ENCODE peak calls at places on chromosomes 16 and 17, in four cellular contexts. One of them, this sample, is unnamed.

GRCh38 chr16:4477966-4478365 is 1.8 kb downstream of the HMOX2 start:
- DNase-seq in astrocyte: peak; percentile 62
- DNase-seq in DND-41: no peak
- DNase-seq in spleen: no peak
- DNase-seq in this sample: peak; percentile 33

GRCh38 chr17:29107084-29107483 is 64.1 kb downstream of the PIPOX start:
- DNase-seq in astrocyte: no peak
- DNase-seq in DND-41: no peak
- DNase-seq in spleen: no peak
- DNase-seq in this sample: no peak

GRCh38 chr16:7331997-7332396 is 648 bp upstream of the RBFOX1 start:
- DNase-seq in astrocyte: no peak
- DNase-seq in DND-41: no peak
- DNase-seq in spleen: no peak
- DNase-seq in this sample: no peak

GRCh38 chr17:45982791-45983613 is 16.0 kb upstream of the STH start:
- DNase-seq in astrocyte: no peak
- DNase-seq in DND-41: no peak
- DNase-seq in spleen: peak; percentile 31
- DNase-seq in this sample: no peak

GRCh38 chr17:80005360-80006338 is 30.0 kb downstream of the TBC1D16 start:
- DNase-seq in astrocyte: no peak
- DNase-seq in DND-41: peak; percentile 72
- DNase-seq in spleen: peak; percentile 88
- DNase-seq in this sample: peak; percentile 72

GRCh38 chr17:49508061-49508865 is 13.2 kb downstream of the NGFR start:
- DNase-seq in astrocyte: no peak
- DNase-seq in DND-41: no peak
- DNase-seq in spleen: no peak
- DNase-seq in this sample: no peak

GRCh38 chr16:88503374-88503770 is 50.3 kb downstream of the ZFPM1 start:
- DNase-seq in astrocyte: no peak
- DNase-seq in DND-41: no peak
- DNase-seq in spleen: no peak
- DNase-seq in this sample: no peak

GRCh38 chr16:72242757-72243156 is 70.8 kb upstream of the PMFBP1 start:
- DNase-seq in astrocyte: no peak
- DNase-seq in DND-41: no peak
- DNase-seq in spleen: no peak
- DNase-seq in this sample: no peak

GRCh38 chr17:75144816-75145511 is 9.3 kb downstream of the JPT1 start:
- DNase-seq in astrocyte: no peak
- DNase-seq in DND-41: no peak
- DNase-seq in spleen: peak; percentile 44
- DNase-seq in this sample: no peak

GRCh38 chr17:50584749-50585148 is 24.2 kb downstream of the CACNA1G start:
- DNase-seq in astrocyte: no peak
- DNase-seq in DND-41: no peak
- DNase-seq in spleen: no peak
- DNase-seq in this sample: no peak

GRCh38 chr16:74563828-74564263 is 43.1 kb downstream of the GLG1 start:
- DNase-seq in astrocyte: peak; percentile 44
- DNase-seq in DND-41: no peak
- DNase-seq in spleen: no peak
- DNase-seq in this sample: no peak

GRCh38 chr16:48971571-48972071 is 310.0 kb downstream of the CBLN1 start:
- DNase-seq in astrocyte: no peak
- DNase-seq in DND-41: no peak
- DNase-seq in spleen: no peak
- DNase-seq in this sample: no peak

GRCh38 chr17:79562806-79563141 is 48.1 kb downstream of the RBFOX3 start:
- DNase-seq in astrocyte: no peak
- DNase-seq in DND-41: no peak
- DNase-seq in spleen: peak; percentile 13
- DNase-seq in this sample: no peak

GRCh38 chr17:41625602-41626001 is 1.2 kb upstream of the KRT17 start:
- DNase-seq in astrocyte: no peak
- DNase-seq in DND-41: no peak
- DNase-seq in spleen: peak; percentile 66
- DNase-seq in this sample: no peak

GRCh38 chr17:4951486-4951885 is 567 bp downstream of the ENO3 start:
- DNase-seq in astrocyte: no peak
- DNase-seq in DND-41: no peak
- DNase-seq in spleen: no peak
- DNase-seq in this sample: no peak

GRCh38 chr16:50940275-50940854 is 198.5 kb downstream of the CYLD start:
- DNase-seq in astrocyte: no peak
- DNase-seq in DND-41: no peak
- DNase-seq in spleen: no peak
- DNase-seq in this sample: no peak

GRCh38 chr16:17266606-17267313 is 204.0 kb downstream of the XYLT1 start:
- DNase-seq in astrocyte: no peak
- DNase-seq in DND-41: no peak
- DNase-seq in spleen: no peak
- DNase-seq in this sample: no peak

GRCh38 chr17:40478486-40478885 is 22.9 kb downstream of the TNS4 start:
- DNase-seq in astrocyte: no peak
- DNase-seq in DND-41: no peak
- DNase-seq in spleen: no peak
- DNase-seq in this sample: no peak

GRCh38 chr17:49227436-49228261 is 2.9 kb downstream of the PHOSPHO1 start:
- DNase-seq in astrocyte: peak; percentile 23
- DNase-seq in DND-41: peak; percentile 80
- DNase-seq in spleen: peak; percentile 94
- DNase-seq in this sample: peak; percentile 82

GRCh38 chr17:19876524-19877161 is 8.9 kb upstream of the ULK2 start:
- DNase-seq in astrocyte: no peak
- DNase-seq in DND-41: peak; percentile 85
- DNase-seq in spleen: peak; percentile 88
- DNase-seq in this sample: no peak

GRCh38 chr17:2181206-2181983 is 122.2 kb downstream of the SMG6 start:
- DNase-seq in astrocyte: peak; percentile 96
- DNase-seq in DND-41: no peak
- DNase-seq in spleen: no peak
- DNase-seq in this sample: no peak

GRCh38 chr17:77644181-77644972 is 314.1 kb upstream of the TNRC6C start:
- DNase-seq in astrocyte: no peak
- DNase-seq in DND-41: no peak
- DNase-seq in spleen: peak; percentile 1
- DNase-seq in this sample: no peak

GRCh38 chr17:76150712-76151622 is 9.9 kb upstream of the FOXJ1 start:
- DNase-seq in astrocyte: no peak
- DNase-seq in DND-41: no peak
- DNase-seq in spleen: peak; percentile 61
- DNase-seq in this sample: no peak

GRCh38 chr17:17710728-17711541 is 29.7 kb downstream of the RAI1 start:
- DNase-seq in astrocyte: peak; percentile 89
- DNase-seq in DND-41: no peak
- DNase-seq in spleen: no peak
- DNase-seq in this sample: no peak

GRCh38 chr17:31299624-31300023 is 2.6 kb upstream of the OMG start:
- DNase-seq in astrocyte: no peak
- DNase-seq in DND-41: no peak
- DNase-seq in spleen: no peak
- DNase-seq in this sample: no peak

GRCh38 chr17:67998466-67998865 is 2.2 kb upstream of the C17orf58 start:
- DNase-seq in astrocyte: no peak
- DNase-seq in DND-41: no peak
- DNase-seq in spleen: no peak
- DNase-seq in this sample: no peak

GRCh38 chr17:42107597-42108576 is 4.6 kb downstream of the DHX58 start:
- DNase-seq in astrocyte: peak; percentile 32
- DNase-seq in DND-41: peak; percentile 89
- DNase-seq in spleen: peak; percentile 96
- DNase-seq in this sample: peak; percentile 94

GRCh38 chr16:8572919-8573724 is 17.2 kb downstream of the TMEM114 start:
- DNase-seq in astrocyte: peak; percentile 12
- DNase-seq in DND-41: peak; percentile 47
- DNase-seq in spleen: no peak
- DNase-seq in this sample: peak; percentile 46

GRCh38 chr16:23676924-23677480 is 1.7 kb upstream of the PLK1 start:
- DNase-seq in astrocyte: no peak
- DNase-seq in DND-41: no peak
- DNase-seq in spleen: no peak
- DNase-seq in this sample: no peak

GRCh38 chr17:79809530-79810137 is 12.8 kb upstream of the CBX8 start:
- DNase-seq in astrocyte: no peak
- DNase-seq in DND-41: no peak
- DNase-seq in spleen: no peak
- DNase-seq in this sample: no peak

GRCh38 chr17:77203436-77203835 is 62.7 kb downstream of the SEC14L1 start:
- DNase-seq in astrocyte: no peak
- DNase-seq in DND-41: no peak
- DNase-seq in spleen: no peak
- DNase-seq in this sample: no peak

GRCh38 chr16:87927195-87927562 is 9.2 kb downstream of the CA5A start:
- DNase-seq in astrocyte: no peak
- DNase-seq in DND-41: no peak
- DNase-seq in spleen: no peak
- DNase-seq in this sample: no peak

DNA sequence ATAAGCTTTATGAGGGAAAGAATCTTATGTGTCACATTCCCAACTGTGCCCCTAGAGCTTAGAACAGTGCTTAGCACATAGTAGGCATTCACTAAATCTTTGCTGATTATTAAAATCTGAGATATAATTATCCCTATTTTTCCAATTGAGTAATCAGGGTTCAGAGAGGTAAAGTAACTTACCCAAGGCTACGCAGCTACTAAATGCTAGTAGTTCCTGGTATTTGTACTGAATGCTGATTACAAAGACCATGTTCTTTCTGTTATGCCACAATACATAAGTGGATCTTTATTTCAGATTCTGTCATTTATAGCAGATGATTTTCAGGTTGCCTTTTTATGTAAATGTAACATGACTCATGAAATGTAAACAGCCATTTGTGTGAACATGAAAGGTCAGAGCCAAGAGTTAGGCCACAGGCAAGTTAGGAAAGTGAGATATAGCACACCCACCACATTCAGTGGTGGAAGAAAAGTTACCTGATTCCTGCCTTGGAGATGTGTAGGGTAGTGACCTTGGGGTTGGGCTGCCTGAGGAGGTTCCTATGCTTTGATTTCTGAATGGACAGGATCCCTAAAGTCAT is 77.2 kb downstream of the FTO start:
- DNase-seq in astrocyte: no peak
- DNase-seq in DND-41: no peak
- DNase-seq in spleen: no peak
- DNase-seq in this sample: no peak
- H3K4me1 ChIP-seq in astrocyte: peaks cover 23% of the 10 kb centered on the region
- H3K4me1 ChIP-seq in DND-41: peaks cover 15% of the 10 kb centered on the region
- H3K4me1 ChIP-seq in spleen: peaks cover 6% of the 10 kb centered on the region
- H3K4me1 ChIP-seq in this sample: no peaks in the 10 kb centered on the region

DNA sequence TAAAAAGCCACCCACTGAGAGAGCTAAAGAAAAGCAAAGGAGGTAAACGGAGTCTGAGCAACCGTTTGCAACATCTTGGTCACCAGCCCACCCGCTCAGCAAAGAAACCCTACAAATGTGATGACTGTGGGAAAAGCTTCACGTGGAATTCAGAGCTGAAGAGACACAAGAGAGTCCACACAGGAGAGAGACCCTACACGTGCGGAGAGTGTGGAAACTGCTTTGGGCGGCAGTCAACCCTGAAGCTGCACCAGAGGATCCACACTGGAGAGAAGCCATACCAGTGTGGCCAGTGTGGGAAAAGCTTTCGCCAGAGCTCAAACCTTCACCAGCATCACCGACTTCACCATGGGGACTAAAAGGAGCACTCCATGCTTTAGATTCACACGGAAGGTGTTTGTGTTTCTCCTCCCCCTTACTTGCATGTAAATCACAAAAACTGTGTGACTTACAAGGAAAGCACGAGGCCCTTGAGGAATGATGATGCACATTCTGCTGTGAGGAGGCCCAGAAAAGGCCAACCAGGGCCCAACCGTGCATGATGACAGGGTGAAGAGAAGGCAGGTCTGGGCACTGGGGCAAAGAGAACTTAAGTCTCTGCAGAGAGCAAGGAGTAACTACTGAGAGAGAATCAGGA is 7.7 kb downstream of the ZNF174 start:
- DNase-seq in astrocyte: no peak
- DNase-seq in DND-41: no peak
- DNase-seq in spleen: no peak
- DNase-seq in this sample: no peak
- H3K4me3 ChIP-seq in astrocyte: no peak overlapping the region
- H3K4me3 ChIP-seq in DND-41: no peak overlapping the region
- H3K4me3 ChIP-seq in spleen: no peak overlapping the region
- H3K4me3 ChIP-seq in this sample: no peak overlapping the region

GRCh38 chr16:89656435-89657121 is 930 bp downstream of the CHMP1A start:
- DNase-seq in astrocyte: no peak
- DNase-seq in DND-41: no peak
- DNase-seq in spleen: peak; percentile 84
- DNase-seq in this sample: no peak
- H3K4me1 ChIP-seq in astrocyte: peaks cover 12% of the 10 kb centered on the region
- H3K4me1 ChIP-seq in DND-41: peaks cover 42% of the 10 kb centered on the region
- H3K4me1 ChIP-seq in spleen: peaks cover 17% of the 10 kb centered on the region
- H3K4me1 ChIP-seq in this sample: peaks cover 13% of the 10 kb centered on the region

DNA sequence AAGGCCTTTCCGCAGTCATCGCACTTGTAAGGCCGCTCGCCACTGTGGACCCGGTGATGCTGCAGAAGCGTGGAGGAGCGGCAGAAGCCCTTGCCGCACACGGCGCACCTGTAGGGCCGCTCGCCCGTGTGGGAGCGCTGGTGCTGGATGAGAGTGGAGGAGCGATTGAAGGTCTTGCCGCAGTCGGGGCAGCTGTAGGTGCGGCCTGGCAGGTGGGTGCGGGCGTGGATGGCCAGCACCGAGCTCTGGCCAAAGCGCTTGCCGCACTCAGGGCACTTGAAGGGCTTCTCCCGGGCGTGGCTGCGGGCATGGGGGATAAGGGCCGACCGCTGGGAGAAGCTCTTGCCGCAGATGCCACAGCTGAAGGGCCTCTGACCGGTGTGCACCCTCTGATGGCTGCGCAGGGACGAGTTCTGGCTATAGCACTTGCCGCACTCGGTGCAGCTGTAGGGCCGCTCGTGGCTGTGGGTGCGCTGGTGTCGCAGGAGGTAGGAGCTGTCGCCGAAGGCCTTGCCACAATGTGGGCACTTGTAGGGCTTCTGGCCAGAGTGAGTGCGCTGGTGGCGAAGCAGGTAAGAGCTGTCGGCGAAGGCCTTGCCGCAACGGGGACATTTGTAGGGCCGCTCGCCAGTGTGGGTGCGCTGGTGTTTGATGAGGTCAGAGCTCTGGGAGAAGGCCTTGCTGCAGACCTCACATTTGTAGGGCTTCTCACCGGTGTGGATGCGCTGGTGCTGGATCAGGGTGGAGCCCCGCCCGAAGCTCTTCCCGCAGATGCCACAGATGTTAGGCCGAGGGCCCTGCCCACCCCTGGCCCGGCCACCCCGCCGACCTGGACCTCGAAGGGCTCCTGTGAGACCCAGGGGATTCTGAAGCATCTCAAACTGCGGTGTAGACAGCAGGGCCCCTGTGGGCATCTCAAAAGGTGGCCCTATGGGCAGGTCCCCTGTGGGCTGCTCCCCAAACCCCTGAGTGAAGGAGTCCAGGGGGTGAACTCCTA is 1.5 kb downstream of the ZNF768 start:
- DNase-seq in astrocyte: no peak
- DNase-seq in DND-41: no peak
- DNase-seq in spleen: peak; percentile 78
- DNase-seq in this sample: no peak
- H3K4me3 ChIP-seq in astrocyte: no peak overlapping the region
- H3K4me3 ChIP-seq in DND-41: no peak overlapping the region
- H3K4me3 ChIP-seq in spleen: no peak overlapping the region
- H3K4me3 ChIP-seq in this sample: no peak overlapping the region

This sample was measured in OCI-LY7.